ENCODE peak calls at places on chromosomes 6 and 20, in six cellular contexts. One of them, this sample, is unnamed.

GRCh38 chr20:51128198-51128597 is 105.3 kb upstream of the KCNG1 start:
- DNase-seq in CD4-positive, alpha-beta T cell: no peak
- DNase-seq in heart right ventricle: no peak
- DNase-seq in mammary epithelial cell: peak
- DNase-seq in lower lobe of right lung: no peak
- DNase-seq in testis: no peak
- DNase-seq in this sample: no peak

GRCh38 chr20:4811661-4812181 is 90.0 kb downstream of the PRND start:
- DNase-seq in lower lobe of right lung: peak
- DNase-seq in heart right ventricle: peak
- DNase-seq in mammary epithelial cell: no peak
- DNase-seq in CD4-positive, alpha-beta T cell: peak
- DNase-seq in testis: peak
- DNase-seq in this sample: no peak

GRCh38 chr6:113434641-113435040 is 422.5 kb upstream of the MARCKS start:
- DNase-seq in lower lobe of right lung: no peak
- DNase-seq in heart right ventricle: no peak
- DNase-seq in testis: no peak
- DNase-seq in mammary epithelial cell: no peak
- DNase-seq in CD4-positive, alpha-beta T cell: no peak
- DNase-seq in this sample: no peak

GRCh38 chr6:170438402-170438753 is 114.7 kb downstream of the PSMB1 start:
- DNase-seq in testis: peak
- DNase-seq in heart right ventricle: peak
- DNase-seq in lower lobe of right lung: peak
- DNase-seq in mammary epithelial cell: peak
- DNase-seq in CD4-positive, alpha-beta T cell: no peak
- DNase-seq in this sample: peak

GRCh38 chr20:36474563-36474962 is 66.8 kb upstream of the MYL9 start:
- DNase-seq in testis: no peak
- DNase-seq in mammary epithelial cell: no peak
- DNase-seq in lower lobe of right lung: no peak
- DNase-seq in CD4-positive, alpha-beta T cell: no peak
- DNase-seq in heart right ventricle: no peak
- DNase-seq in this sample: no peak

GRCh38 chr6:42979523-42980177 is 669 bp upstream of the PEX6 start:
- DNase-seq in CD4-positive, alpha-beta T cell: no peak
- DNase-seq in heart right ventricle: no peak
- DNase-seq in mammary epithelial cell: peak
- DNase-seq in lower lobe of right lung: no peak
- DNase-seq in testis: no peak
- DNase-seq in this sample: peak

GRCh38 chr20:2217857-2218529 is 77.8 kb upstream of the TGM3 start:
- DNase-seq in lower lobe of right lung: no peak
- DNase-seq in mammary epithelial cell: no peak
- DNase-seq in CD4-positive, alpha-beta T cell: no peak
- DNase-seq in testis: no peak
- DNase-seq in heart right ventricle: peak
- DNase-seq in this sample: no peak

GRCh38 chr6:26524722-26525360 is 13.3 kb upstream of the HMGN4 start:
- DNase-seq in lower lobe of right lung: no peak
- DNase-seq in CD4-positive, alpha-beta T cell: no peak
- DNase-seq in mammary epithelial cell: no peak
- DNase-seq in heart right ventricle: no peak
- DNase-seq in testis: no peak
- DNase-seq in this sample: no peak

GRCh38 chr6:29968905-29969304 is 26.6 kb downstream of the HLA-A start:
- DNase-seq in heart right ventricle: no peak
- DNase-seq in lower lobe of right lung: no peak
- DNase-seq in mammary epithelial cell: no peak
- DNase-seq in testis: no peak
- DNase-seq in CD4-positive, alpha-beta T cell: no peak
- DNase-seq in this sample: no peak

GRCh38 chr6:158642097-158642601 is 2.4 kb downstream of the DYNLT1 start:
- DNase-seq in lower lobe of right lung: no peak
- DNase-seq in mammary epithelial cell: peak
- DNase-seq in heart right ventricle: peak
- DNase-seq in testis: no peak
- DNase-seq in CD4-positive, alpha-beta T cell: no peak
- DNase-seq in this sample: no peak

GRCh38 chr6:128456510-128457244 is 63.7 kb downstream of the PTPRK start:
- DNase-seq in lower lobe of right lung: no peak
- DNase-seq in CD4-positive, alpha-beta T cell: no peak
- DNase-seq in testis: no peak
- DNase-seq in heart right ventricle: no peak
- DNase-seq in mammary epithelial cell: no peak
- DNase-seq in this sample: no peak

GRCh38 chr6:161943561-161943960 is 669.7 kb upstream of the AGPAT4 start:
- DNase-seq in testis: no peak
- DNase-seq in heart right ventricle: no peak
- DNase-seq in mammary epithelial cell: no peak
- DNase-seq in lower lobe of right lung: no peak
- DNase-seq in CD4-positive, alpha-beta T cell: no peak
- DNase-seq in this sample: no peak

GRCh38 chr6:29926795-29927427 is 15.4 kb upstream of the HLA-A start:
- DNase-seq in testis: peak
- DNase-seq in CD4-positive, alpha-beta T cell: peak
- DNase-seq in lower lobe of right lung: peak
- DNase-seq in mammary epithelial cell: peak
- DNase-seq in heart right ventricle: peak
- DNase-seq in this sample: no peak

GRCh38 chr20:19025430-19026120 is 186.9 kb upstream of the SLC24A3 start:
- DNase-seq in heart right ventricle: no peak
- DNase-seq in mammary epithelial cell: no peak
- DNase-seq in lower lobe of right lung: no peak
- DNase-seq in CD4-positive, alpha-beta T cell: no peak
- DNase-seq in testis: no peak
- DNase-seq in this sample: no peak

GRCh38 chr20:63049561-63050221 is 42.9 kb upstream of the BHLHE23 start:
- DNase-seq in lower lobe of right lung: peak
- DNase-seq in mammary epithelial cell: no peak
- DNase-seq in CD4-positive, alpha-beta T cell: no peak
- DNase-seq in testis: no peak
- DNase-seq in heart right ventricle: no peak
- DNase-seq in this sample: no peak

GRCh38 chr20:57738484-57738883 is 28.7 kb upstream of the PMEPA1 start:
- DNase-seq in testis: no peak
- DNase-seq in CD4-positive, alpha-beta T cell: no peak
- DNase-seq in mammary epithelial cell: peak
- DNase-seq in lower lobe of right lung: peak
- DNase-seq in heart right ventricle: no peak
- DNase-seq in this sample: no peak

GRCh38 chr6:23621026-23621425 is 505.0 kb upstream of the NRSN1 start:
- DNase-seq in CD4-positive, alpha-beta T cell: no peak
- DNase-seq in mammary epithelial cell: no peak
- DNase-seq in lower lobe of right lung: no peak
- DNase-seq in testis: no peak
- DNase-seq in heart right ventricle: no peak
- DNase-seq in this sample: no peak

GRCh38 chr6:42452171-42453026 is 673 bp upstream of the TRERF1 start:
- DNase-seq in CD4-positive, alpha-beta T cell: peak
- DNase-seq in lower lobe of right lung: peak
- DNase-seq in mammary epithelial cell: peak
- DNase-seq in heart right ventricle: peak
- DNase-seq in testis: peak
- DNase-seq in this sample: peak

GRCh38 chr6:111585241-111585968 is 20.3 kb downstream of the TRAF3IP2 start:
- DNase-seq in lower lobe of right lung: no peak
- DNase-seq in mammary epithelial cell: no peak
- DNase-seq in heart right ventricle: no peak
- DNase-seq in CD4-positive, alpha-beta T cell: no peak
- DNase-seq in testis: no peak
- DNase-seq in this sample: no peak

GRCh38 chr6:111709615-111710398 is 104.1 kb upstream of the TRAF3IP2 start:
- DNase-seq in mammary epithelial cell: peak
- DNase-seq in testis: peak
- DNase-seq in heart right ventricle: peak
- DNase-seq in CD4-positive, alpha-beta T cell: peak
- DNase-seq in lower lobe of right lung: no peak
- DNase-seq in this sample: no peak

GRCh38 chr6:22072939-22073338 is 223.9 kb downstream of the PRL start:
- DNase-seq in testis: no peak
- DNase-seq in CD4-positive, alpha-beta T cell: no peak
- DNase-seq in lower lobe of right lung: no peak
- DNase-seq in heart right ventricle: no peak
- DNase-seq in mammary epithelial cell: no peak
- DNase-seq in this sample: no peak

GRCh38 chr6:162032620-162033019 is 694.9 kb downstream of the PRKN start:
- DNase-seq in testis: no peak
- DNase-seq in CD4-positive, alpha-beta T cell: no peak
- DNase-seq in lower lobe of right lung: no peak
- DNase-seq in mammary epithelial cell: peak
- DNase-seq in heart right ventricle: no peak
- DNase-seq in this sample: no peak

GRCh38 chr6:16758163-16758975 is 2.9 kb downstream of the ATXN1 start:
- DNase-seq in lower lobe of right lung: no peak
- DNase-seq in testis: peak
- DNase-seq in heart right ventricle: no peak
- DNase-seq in mammary epithelial cell: peak
- DNase-seq in CD4-positive, alpha-beta T cell: no peak
- DNase-seq in this sample: no peak

GRCh38 chr6:14429396-14429795 is 311.8 kb downstream of the CD83 start:
- DNase-seq in CD4-positive, alpha-beta T cell: no peak
- DNase-seq in mammary epithelial cell: no peak
- DNase-seq in heart right ventricle: no peak
- DNase-seq in testis: no peak
- DNase-seq in lower lobe of right lung: no peak
- DNase-seq in this sample: no peak

GRCh38 chr20:10671850-10672578 is 1.8 kb downstream of the JAG1 start:
- DNase-seq in lower lobe of right lung: peak
- DNase-seq in mammary epithelial cell: no peak
- DNase-seq in testis: peak
- DNase-seq in CD4-positive, alpha-beta T cell: no peak
- DNase-seq in heart right ventricle: peak
- DNase-seq in this sample: no peak

GRCh38 chr6:52087498-52087999 is at the start of gene PKHD1:
- DNase-seq in mammary epithelial cell: peak
- DNase-seq in testis: no peak
- DNase-seq in lower lobe of right lung: no peak
- DNase-seq in heart right ventricle: no peak
- DNase-seq in CD4-positive, alpha-beta T cell: no peak
- DNase-seq in this sample: no peak

DNA sequence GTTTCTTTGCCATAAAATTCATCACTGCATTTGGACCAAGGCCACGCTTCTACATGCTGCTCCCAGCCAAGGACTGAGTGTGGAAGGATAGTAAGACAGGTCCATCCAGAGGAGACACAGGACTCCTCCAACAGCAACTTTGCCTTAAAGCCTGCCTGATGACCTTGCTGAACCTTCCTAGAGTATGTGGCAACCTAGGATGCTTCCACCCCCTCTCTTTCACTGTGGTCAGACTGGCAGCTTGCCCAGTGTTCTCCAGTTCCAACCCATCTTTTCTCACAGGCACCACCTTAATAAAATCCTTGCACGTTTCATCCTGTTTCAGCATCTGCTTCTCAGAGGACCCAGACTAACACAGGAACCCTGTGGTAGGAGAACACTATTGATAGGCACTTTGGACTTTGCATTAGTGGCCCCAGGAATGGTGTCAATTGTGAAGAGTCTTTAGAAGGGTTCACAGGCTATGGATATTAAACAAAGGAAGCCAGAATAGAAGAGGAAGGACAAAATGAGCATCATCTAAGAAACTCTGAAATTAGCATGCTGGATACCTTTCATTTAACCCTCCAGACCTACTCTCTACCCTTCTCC is 2.4 kb upstream of the PKHD1 start:
- DNase-seq in CD4-positive, alpha-beta T cell: no peak
- DNase-seq in mammary epithelial cell: peak
- DNase-seq in heart right ventricle: no peak
- DNase-seq in lower lobe of right lung: no peak
- DNase-seq in testis: no peak
- DNase-seq in this sample: no peak
- TF ChIP-seq CTCF in CD4-positive, alpha-beta T cell: no peak
- TF ChIP-seq CTCF in mammary epithelial cell: no peak
- TF ChIP-seq CTCF in heart right ventricle: no peak
- TF ChIP-seq CTCF in lower lobe of right lung: no peak
- TF ChIP-seq CTCF in testis: no peak
- TF ChIP-seq CTCF in this sample: no peak

DNA sequence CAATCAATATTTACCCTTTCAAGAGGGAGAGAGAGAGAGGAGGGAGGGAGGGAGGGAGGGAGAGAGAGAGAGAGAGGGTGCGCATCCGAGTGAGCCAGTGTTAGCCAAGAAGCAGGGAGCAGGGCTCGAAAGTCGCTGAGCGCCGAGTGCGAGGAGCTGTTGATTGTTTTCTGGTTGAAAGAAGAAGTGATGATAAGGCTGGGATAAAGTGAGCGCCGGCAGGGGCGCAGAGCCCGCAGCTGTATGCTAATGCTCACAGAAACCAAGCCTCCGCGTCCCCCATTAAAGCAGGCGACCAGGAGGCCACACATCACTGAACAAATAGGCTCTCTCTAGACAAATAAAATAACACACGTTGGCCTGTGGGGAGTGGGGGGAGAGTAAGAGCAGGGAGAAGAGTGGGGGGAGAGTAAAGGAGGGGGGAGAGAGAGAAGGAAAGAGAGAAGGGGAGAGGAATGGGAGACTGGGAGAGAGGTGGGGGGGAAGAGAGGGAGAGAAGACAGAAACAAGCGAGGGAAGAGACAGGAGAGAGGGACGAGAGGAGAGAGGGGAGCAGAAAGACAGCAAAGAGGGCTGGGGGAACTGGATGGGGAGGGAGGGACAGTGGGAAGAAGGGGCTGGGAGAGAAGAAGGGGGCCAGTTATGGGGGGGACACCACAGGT is 5.0 kb upstream of the INSM1 start:
- DNase-seq in lower lobe of right lung: no peak
- DNase-seq in heart right ventricle: no peak
- DNase-seq in mammary epithelial cell: no peak
- DNase-seq in CD4-positive, alpha-beta T cell: no peak
- DNase-seq in testis: no peak
- DNase-seq in this sample: peak
- TF ChIP-seq CTCF in lower lobe of right lung: no peak
- TF ChIP-seq CTCF in heart right ventricle: no peak
- TF ChIP-seq CTCF in mammary epithelial cell: no peak
- TF ChIP-seq CTCF in CD4-positive, alpha-beta T cell: no peak
- TF ChIP-seq CTCF in testis: no peak
- TF ChIP-seq CTCF in this sample: no peak

GRCh38 chr6:28923318-28924102 is at the start of gene TRIM27:
- DNase-seq in heart right ventricle: peak
- DNase-seq in CD4-positive, alpha-beta T cell: peak
- DNase-seq in mammary epithelial cell: peak
- DNase-seq in lower lobe of right lung: peak
- DNase-seq in testis: peak
- DNase-seq in this sample: peak
- TF ChIP-seq CTCF in heart right ventricle: no peak
- TF ChIP-seq CTCF in CD4-positive, alpha-beta T cell: no peak
- TF ChIP-seq CTCF in mammary epithelial cell: peak
- TF ChIP-seq CTCF in lower lobe of right lung: no peak
- TF ChIP-seq CTCF in testis: no peak
- TF ChIP-seq CTCF in this sample: no peak

DNA sequence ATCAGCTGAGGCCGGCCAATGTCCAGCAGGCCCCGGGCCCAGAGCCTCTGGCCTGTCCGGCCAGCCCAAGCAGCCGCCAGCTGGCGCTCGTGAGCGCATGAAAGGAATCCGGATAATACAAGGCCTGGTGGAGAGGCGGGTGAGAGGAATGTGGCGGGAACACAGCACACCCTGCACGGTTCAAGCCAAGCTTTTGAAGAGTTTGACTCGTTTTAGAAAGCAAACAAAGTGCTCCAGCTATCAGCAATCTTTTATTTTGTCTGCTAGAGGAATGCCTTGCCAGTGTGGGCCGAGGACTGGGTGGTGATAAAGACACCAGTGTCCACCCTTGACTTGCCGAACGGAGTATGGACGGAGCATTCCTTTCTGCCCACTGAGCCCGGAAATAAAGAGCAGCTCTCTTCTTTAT is 9.3 kb upstream of the NEDD9 start:
- DNase-seq in lower lobe of right lung: peak
- DNase-seq in heart right ventricle: peak
- DNase-seq in mammary epithelial cell: no peak
- DNase-seq in testis: peak
- DNase-seq in CD4-positive, alpha-beta T cell: no peak
- DNase-seq in this sample: peak
- TF ChIP-seq CTCF in lower lobe of right lung: peak
- TF ChIP-seq CTCF in heart right ventricle: peak
- TF ChIP-seq CTCF in mammary epithelial cell: peak
- TF ChIP-seq CTCF in testis: peak
- TF ChIP-seq CTCF in CD4-positive, alpha-beta T cell: no peak
- TF ChIP-seq CTCF in this sample: peak